ENCODE peak calls at places on chromosome 1, in six cellular contexts. One of them, this sample, is unnamed.

GRCh38 chr1:110896090-110896489 is 23.1 kb downstream of the CD53 start:
- DNase-seq in A549: no peak
- DNase-seq in breast epithelium: no peak
- DNase-seq in progenitor cell of endocrine pancreas: no peak
- DNase-seq in ovary: no peak
- DNase-seq in astrocyte of the spinal cord: no peak
- DNase-seq in this sample: no peak

GRCh38 chr1:222896630-222897526 is 82.0 kb downstream of the DISP1 start:
- DNase-seq in A549: no peak
- DNase-seq in breast epithelium: no peak
- DNase-seq in progenitor cell of endocrine pancreas: no peak
- DNase-seq in ovary: no peak
- DNase-seq in astrocyte of the spinal cord: no peak
- DNase-seq in this sample: no peak

GRCh38 chr1:40266786-40267535 is 8.9 kb downstream of the ZMPSTE24 start:
- DNase-seq in A549: no peak
- DNase-seq in breast epithelium: no peak
- DNase-seq in progenitor cell of endocrine pancreas: no peak
- DNase-seq in ovary: no peak
- DNase-seq in astrocyte of the spinal cord: no peak
- DNase-seq in this sample: no peak

GRCh38 chr1:9657521-9658032 is 6.0 kb downstream of the PIK3CD start:
- DNase-seq in A549: no peak
- DNase-seq in breast epithelium: no peak
- DNase-seq in progenitor cell of endocrine pancreas: no peak
- DNase-seq in ovary: no peak
- DNase-seq in astrocyte of the spinal cord: no peak
- DNase-seq in this sample: no peak

GRCh38 chr1:233885196-233886028 is 19.1 kb upstream of the SLC35F3 start:
- DNase-seq in A549: no peak
- DNase-seq in breast epithelium: no peak
- DNase-seq in progenitor cell of endocrine pancreas: no peak
- DNase-seq in ovary: no peak
- DNase-seq in astrocyte of the spinal cord: peak
- DNase-seq in this sample: no peak

GRCh38 chr1:186404454-186405051 is 28.9 kb downstream of the ODR4 start:
- DNase-seq in A549: peak
- DNase-seq in breast epithelium: no peak
- DNase-seq in progenitor cell of endocrine pancreas: no peak
- DNase-seq in ovary: no peak
- DNase-seq in astrocyte of the spinal cord: peak
- DNase-seq in this sample: no peak

GRCh38 chr1:183520379-183520778 is 48.1 kb downstream of the SMG7 start:
- DNase-seq in A549: no peak
- DNase-seq in breast epithelium: no peak
- DNase-seq in progenitor cell of endocrine pancreas: no peak
- DNase-seq in ovary: no peak
- DNase-seq in astrocyte of the spinal cord: no peak
- DNase-seq in this sample: no peak

GRCh38 chr1:14363707-14364413 is 234.6 kb upstream of the KAZN start:
- DNase-seq in A549: no peak
- DNase-seq in breast epithelium: no peak
- DNase-seq in progenitor cell of endocrine pancreas: no peak
- DNase-seq in ovary: no peak
- DNase-seq in astrocyte of the spinal cord: no peak
- DNase-seq in this sample: no peak

GRCh38 chr1:83026745-83027144 is 972.2 kb downstream of the TTLL7 start:
- DNase-seq in A549: no peak
- DNase-seq in breast epithelium: no peak
- DNase-seq in progenitor cell of endocrine pancreas: no peak
- DNase-seq in ovary: no peak
- DNase-seq in astrocyte of the spinal cord: peak
- DNase-seq in this sample: no peak

DNA sequence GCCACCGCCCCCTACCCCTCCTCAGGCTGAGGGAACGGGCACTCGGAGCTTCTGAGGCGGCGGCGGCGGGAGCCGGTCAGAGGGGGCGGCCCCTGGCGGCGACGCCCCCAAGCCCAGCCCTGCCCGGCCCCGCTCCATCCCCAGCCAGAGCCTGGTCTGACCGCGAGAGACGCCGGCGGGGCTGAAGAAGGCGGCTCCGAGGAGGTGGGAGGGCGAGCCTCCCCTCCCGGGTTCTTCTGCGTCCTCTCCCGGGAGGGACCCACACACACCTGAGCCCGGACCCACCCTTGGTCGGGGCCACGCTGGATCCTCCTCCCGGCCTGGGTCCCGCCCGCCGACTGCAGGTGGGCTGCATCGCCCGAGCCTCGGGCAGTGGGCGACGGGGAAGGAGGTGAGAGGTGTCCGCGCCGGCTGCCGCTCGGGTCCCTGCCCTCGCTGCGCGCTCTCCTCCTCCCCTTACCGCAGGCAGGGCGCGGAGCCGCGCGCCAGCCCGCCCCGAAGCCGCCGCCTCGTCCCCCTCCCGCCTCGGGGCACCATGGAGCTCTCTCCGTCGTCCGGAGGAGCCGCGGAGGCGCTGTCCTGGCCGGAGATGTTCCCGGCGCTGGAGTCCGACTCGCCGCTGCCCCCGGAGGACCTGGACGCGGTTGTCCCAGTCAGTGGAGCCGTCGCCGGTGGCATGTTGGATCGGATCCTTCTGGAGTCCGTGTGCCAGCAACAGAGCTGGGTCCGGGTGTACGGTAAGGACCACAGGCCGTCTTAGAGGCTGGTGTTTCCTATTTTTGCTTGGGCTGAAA is at the start of gene RASAL2:
- DNase-seq in A549: peak
- DNase-seq in breast epithelium: peak
- DNase-seq in progenitor cell of endocrine pancreas: peak
- DNase-seq in ovary: peak
- DNase-seq in astrocyte of the spinal cord: peak
- DNase-seq in this sample: no peak
- TF ChIP-seq CTCF in A549: no peak
- TF ChIP-seq CTCF in breast epithelium: no peak
- TF ChIP-seq CTCF in progenitor cell of endocrine pancreas: peak
- TF ChIP-seq CTCF in ovary: no peak
- TF ChIP-seq CTCF in astrocyte of the spinal cord: peak
- TF ChIP-seq CTCF in this sample: no peak

GRCh38 chr1:63557365-63557987 is 34.2 kb downstream of the EFCAB7 start:
- DNase-seq in A549: no peak
- DNase-seq in breast epithelium: no peak
- DNase-seq in progenitor cell of endocrine pancreas: no peak
- DNase-seq in ovary: no peak
- DNase-seq in astrocyte of the spinal cord: peak
- DNase-seq in this sample: no peak
- TF ChIP-seq CTCF in A549: peak
- TF ChIP-seq CTCF in breast epithelium: no peak
- TF ChIP-seq CTCF in progenitor cell of endocrine pancreas: peak
- TF ChIP-seq CTCF in ovary: no peak
- TF ChIP-seq CTCF in astrocyte of the spinal cord: peak
- TF ChIP-seq CTCF in this sample: peak

GRCh38 chr1:37629726-37630425 is 4.8 kb downstream of the RSPO1 start:
- DNase-seq in A549: no peak
- DNase-seq in breast epithelium: no peak
- DNase-seq in progenitor cell of endocrine pancreas: no peak
- DNase-seq in ovary: no peak
- DNase-seq in astrocyte of the spinal cord: no peak
- DNase-seq in this sample: no peak
- TF ChIP-seq CTCF in A549: no peak
- TF ChIP-seq CTCF in breast epithelium: no peak
- TF ChIP-seq CTCF in progenitor cell of endocrine pancreas: no peak
- TF ChIP-seq CTCF in ovary: no peak
- TF ChIP-seq CTCF in astrocyte of the spinal cord: no peak
- TF ChIP-seq CTCF in this sample: no peak

GRCh38 chr1:51088474-51088873 is 13.6 kb upstream of the C1orf185 start:
- DNase-seq in A549: no peak
- DNase-seq in breast epithelium: no peak
- DNase-seq in progenitor cell of endocrine pancreas: no peak
- DNase-seq in ovary: no peak
- DNase-seq in astrocyte of the spinal cord: no peak
- DNase-seq in this sample: no peak
- TF ChIP-seq CTCF in A549: peak
- TF ChIP-seq CTCF in breast epithelium: no peak
- TF ChIP-seq CTCF in progenitor cell of endocrine pancreas: no peak
- TF ChIP-seq CTCF in ovary: no peak
- TF ChIP-seq CTCF in astrocyte of the spinal cord: peak
- TF ChIP-seq CTCF in this sample: no peak

DNA sequence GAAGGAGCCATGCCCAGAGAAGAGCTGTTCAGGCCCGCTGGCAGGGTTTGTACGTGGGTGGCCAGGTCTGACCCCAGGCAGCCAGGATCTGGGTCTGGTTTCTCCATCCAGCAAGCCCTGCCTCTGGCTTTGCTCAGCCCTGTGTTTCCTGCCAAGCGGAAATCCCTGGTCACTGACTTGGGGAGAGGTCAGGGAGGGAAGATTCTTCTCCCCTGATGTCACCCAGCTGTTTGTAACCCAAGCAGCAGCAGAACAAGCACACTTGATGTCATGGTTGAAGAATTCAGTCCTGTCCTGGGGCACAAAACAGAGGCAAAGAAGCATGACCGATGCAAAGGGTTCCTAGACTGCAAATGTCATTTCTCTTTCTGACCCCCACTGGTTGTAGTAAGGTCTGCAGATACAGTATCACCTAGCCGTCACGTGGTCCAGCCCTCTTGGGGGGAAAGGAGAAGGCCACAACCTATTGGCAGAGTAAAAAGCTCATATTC is 121.0 kb downstream of the SYT2 start:
- DNase-seq in A549: peak
- DNase-seq in breast epithelium: peak
- DNase-seq in progenitor cell of endocrine pancreas: no peak
- DNase-seq in ovary: peak
- DNase-seq in astrocyte of the spinal cord: peak
- DNase-seq in this sample: peak
- TF ChIP-seq CTCF in A549: no peak
- TF ChIP-seq CTCF in breast epithelium: no peak
- TF ChIP-seq CTCF in progenitor cell of endocrine pancreas: no peak
- TF ChIP-seq CTCF in ovary: no peak
- TF ChIP-seq CTCF in astrocyte of the spinal cord: no peak
- TF ChIP-seq CTCF in this sample: no peak